ENCODE peak calls at places on chromosomes 7 and 10, in seven cellular contexts. One of them, this sample, is unnamed.
A peak's percentile ranks its signal among the peaks of the same experiment; 100 is the strongest.

GRCh38 chr7:108415821-108416536 is 40.3 kb downstream of the NRCAM start:
- DNase-seq in skeletal muscle cell: peak; percentile 39
- DNase-seq in fibroblast of lung: peak; percentile 47
- DNase-seq in HT-29: peak; percentile 42
- DNase-seq in ELR: peak; percentile 42
- DNase-seq in GM18507: no peak
- DNase-seq in A172: peak; percentile 59
- DNase-seq in this sample: no peak

GRCh38 chr10:87847550-87847949 is 15.8 kb downstream of the KLLN start:
- DNase-seq in GM18507: no peak
- DNase-seq in ELR: peak; percentile 78
- DNase-seq in A172: no peak
- DNase-seq in skeletal muscle cell: no peak
- DNase-seq in fibroblast of lung: no peak
- DNase-seq in HT-29: no peak
- DNase-seq in this sample: no peak

GRCh38 chr7:35753761-35754603 is 46.9 kb upstream of the SEPTIN7 start:
- DNase-seq in fibroblast of lung: peak; percentile 80
- DNase-seq in HT-29: no peak
- DNase-seq in GM18507: no peak
- DNase-seq in A172: no peak
- DNase-seq in skeletal muscle cell: peak; percentile 60
- DNase-seq in ELR: no peak
- DNase-seq in this sample: peak; percentile 98

GRCh38 chr10:30358206-30358605 is 9.1 kb upstream of the MTPAP start:
- DNase-seq in fibroblast of lung: no peak
- DNase-seq in GM18507: no peak
- DNase-seq in skeletal muscle cell: no peak
- DNase-seq in A172: no peak
- DNase-seq in HT-29: no peak
- DNase-seq in ELR: no peak
- DNase-seq in this sample: no peak

GRCh38 chr7:75854233-75854632 is 24.6 kb upstream of the RHBDD2 start:
- DNase-seq in GM18507: no peak
- DNase-seq in HT-29: no peak
- DNase-seq in fibroblast of lung: peak; percentile 78
- DNase-seq in A172: no peak
- DNase-seq in ELR: no peak
- DNase-seq in skeletal muscle cell: no peak
- DNase-seq in this sample: no peak

GRCh38 chr10:87659571-87660483 is at the start of gene PAPSS2:
- DNase-seq in skeletal muscle cell: no peak
- DNase-seq in A172: peak; percentile 53
- DNase-seq in ELR: peak; percentile 78
- DNase-seq in HT-29: peak; percentile 44
- DNase-seq in GM18507: no peak
- DNase-seq in fibroblast of lung: peak; percentile 63
- DNase-seq in this sample: peak; percentile 58

GRCh38 chr7:121244120-121244865 is 84.5 kb upstream of the WNT16 start:
- DNase-seq in fibroblast of lung: no peak
- DNase-seq in skeletal muscle cell: peak; percentile 48
- DNase-seq in A172: no peak
- DNase-seq in HT-29: no peak
- DNase-seq in GM18507: no peak
- DNase-seq in ELR: no peak
- DNase-seq in this sample: no peak

GRCh38 chr10:50469288-50469687 is 154.5 kb downstream of the SGMS1 start:
- DNase-seq in GM18507: no peak
- DNase-seq in HT-29: no peak
- DNase-seq in skeletal muscle cell: peak; percentile 25
- DNase-seq in A172: no peak
- DNase-seq in fibroblast of lung: peak; percentile 28
- DNase-seq in ELR: peak; percentile 17
- DNase-seq in this sample: no peak

GRCh38 chr10:57338823-57339558 is 928.7 kb downstream of the IPMK start:
- DNase-seq in A172: peak; percentile 44
- DNase-seq in HT-29: peak; percentile 74
- DNase-seq in skeletal muscle cell: no peak
- DNase-seq in fibroblast of lung: peak; percentile 56
- DNase-seq in GM18507: peak; percentile 1
- DNase-seq in ELR: peak; percentile 62
- DNase-seq in this sample: peak; percentile 67

GRCh38 chr10:118551535-118552100 is 43.8 kb downstream of the PRLHR start:
- DNase-seq in skeletal muscle cell: no peak
- DNase-seq in fibroblast of lung: no peak
- DNase-seq in HT-29: no peak
- DNase-seq in GM18507: no peak
- DNase-seq in A172: no peak
- DNase-seq in ELR: no peak
- DNase-seq in this sample: no peak

GRCh38 chr7:69597278-69598076 is 798 bp upstream of the AUTS2 start:
- DNase-seq in A172: no peak
- DNase-seq in fibroblast of lung: peak; percentile 11
- DNase-seq in GM18507: no peak
- DNase-seq in skeletal muscle cell: no peak
- DNase-seq in ELR: no peak
- DNase-seq in HT-29: no peak
- DNase-seq in this sample: no peak

GRCh38 chr10:110642980-110643655 is 1.0 kb upstream of the RBM20 start:
- DNase-seq in HT-29: no peak
- DNase-seq in ELR: peak; percentile 15
- DNase-seq in GM18507: no peak
- DNase-seq in skeletal muscle cell: no peak
- DNase-seq in A172: no peak
- DNase-seq in fibroblast of lung: no peak
- DNase-seq in this sample: no peak

GRCh38 chr10:96493254-96493653 is 20.5 kb downstream of the TLL2 start:
- DNase-seq in HT-29: no peak
- DNase-seq in A172: no peak
- DNase-seq in GM18507: no peak
- DNase-seq in skeletal muscle cell: no peak
- DNase-seq in ELR: no peak
- DNase-seq in fibroblast of lung: no peak
- DNase-seq in this sample: no peak

GRCh38 chr7:101108330-101108857 is 18.5 kb upstream of the SERPINE1 start:
- DNase-seq in HT-29: no peak
- DNase-seq in fibroblast of lung: peak; percentile 71
- DNase-seq in GM18507: peak; percentile 48
- DNase-seq in skeletal muscle cell: no peak
- DNase-seq in ELR: no peak
- DNase-seq in A172: peak; percentile 66
- DNase-seq in this sample: no peak

GRCh38 chr10:101441539-101442455 is 87.8 kb downstream of the BTRC start:
- DNase-seq in HT-29: peak; percentile 61
- DNase-seq in ELR: peak; percentile 75
- DNase-seq in A172: peak; percentile 74
- DNase-seq in skeletal muscle cell: peak; percentile 51
- DNase-seq in GM18507: peak; percentile 15
- DNase-seq in fibroblast of lung: peak; percentile 79
- DNase-seq in this sample: peak; percentile 83

GRCh38 chr7:44289341-44290249 is 35.8 kb downstream of the CAMK2B start:
- DNase-seq in HT-29: no peak
- DNase-seq in A172: no peak
- DNase-seq in GM18507: no peak
- DNase-seq in ELR: no peak
- DNase-seq in skeletal muscle cell: no peak
- DNase-seq in fibroblast of lung: no peak
- DNase-seq in this sample: no peak

GRCh38 chr7:3244241-3244814 is 56.7 kb upstream of the SDK1 start:
- DNase-seq in ELR: peak; percentile 81
- DNase-seq in GM18507: no peak
- DNase-seq in skeletal muscle cell: peak; percentile 14
- DNase-seq in A172: peak; percentile 96
- DNase-seq in HT-29: no peak
- DNase-seq in fibroblast of lung: peak; percentile 88
- DNase-seq in this sample: no peak

GRCh38 chr7:87833130-87833529 is 43.0 kb downstream of the SLC25A40 start:
- DNase-seq in skeletal muscle cell: no peak
- DNase-seq in HT-29: no peak
- DNase-seq in fibroblast of lung: peak; percentile 50
- DNase-seq in GM18507: no peak
- DNase-seq in A172: no peak
- DNase-seq in ELR: peak; percentile 2
- DNase-seq in this sample: peak; percentile 11

GRCh38 chr7:136925049-136925448 is 56.6 kb downstream of the CHRM2 start:
- DNase-seq in fibroblast of lung: peak; percentile 40
- DNase-seq in skeletal muscle cell: no peak
- DNase-seq in ELR: peak; percentile 15
- DNase-seq in GM18507: no peak
- DNase-seq in A172: peak; percentile 32
- DNase-seq in HT-29: no peak
- DNase-seq in this sample: no peak

GRCh38 chr10:112122827-112123226 is 60.7 kb downstream of the GPAM start:
- DNase-seq in HT-29: no peak
- DNase-seq in A172: no peak
- DNase-seq in skeletal muscle cell: no peak
- DNase-seq in ELR: no peak
- DNase-seq in GM18507: no peak
- DNase-seq in fibroblast of lung: no peak
- DNase-seq in this sample: no peak

GRCh38 chr7:43680736-43681135 is 48.6 kb downstream of the COA1 start:
- DNase-seq in fibroblast of lung: no peak
- DNase-seq in skeletal muscle cell: no peak
- DNase-seq in HT-29: no peak
- DNase-seq in GM18507: no peak
- DNase-seq in A172: no peak
- DNase-seq in ELR: no peak
- DNase-seq in this sample: no peak

GRCh38 chr7:118777308-118777707 is 552.8 kb downstream of the ANKRD7 start:
- DNase-seq in GM18507: no peak
- DNase-seq in ELR: no peak
- DNase-seq in HT-29: peak; percentile 10
- DNase-seq in A172: no peak
- DNase-seq in skeletal muscle cell: no peak
- DNase-seq in fibroblast of lung: no peak
- DNase-seq in this sample: no peak

GRCh38 chr7:80609732-80610131 is 28.7 kb upstream of the CD36 start:
- DNase-seq in ELR: no peak
- DNase-seq in A172: no peak
- DNase-seq in GM18507: no peak
- DNase-seq in skeletal muscle cell: no peak
- DNase-seq in fibroblast of lung: no peak
- DNase-seq in HT-29: no peak
- DNase-seq in this sample: no peak